ENCODE peak calls at places on chromosomes 4 and X, in five cellular contexts. A is OCI-LY7, L is uterus, Q is upper lobe of right lung, K is lower lobe of right lung. U is an unnamed sample.
A peak's percentile ranks its signal among the peaks of the same experiment; 100 is the strongest.

GRCh38 chr4:188430384-188430783 is 291.1 kb downstream of the TRIML1 start:
- DNase-seq in K (no peak), L (no peak), Q (no peak), A (no peak), U (no peak)

GRCh38 chr4:36222702-36223101 is 21.6 kb downstream of the ARAP2 start:
- DNase-seq in A (no peak), Q (no peak), K (no peak), L (no peak), U (no peak)

GRCh38 chrX:14361430-14361829 is 167.9 kb upstream of the GLRA2 start:
- DNase-seq in A (no peak), L (no peak), Q (no peak), K (no peak), U (no peak)

GRCh38 chr4:78818530-78818929 is 42.4 kb downstream of the BMP2K start:
- DNase-seq in L (no peak), A (no peak), Q (no peak), K (no peak), U (no peak)

GRCh38 chrX:153882086-153882498 is 3.9 kb downstream of the L1CAM start:
- DNase-seq in K (no peak), A (no peak), Q (no peak), L (no peak), U (no peak)

GRCh38 chr4:51867689-51868448 is 24.9 kb downstream of the DCUN1D4 start:
- DNase-seq in L (no peak), Q (no peak), A (no peak), K (no peak), U (no peak)

GRCh38 chr4:102693266-102693850 is 67.4 kb downstream of the MANBA start:
- DNase-seq in L (no peak), K (no peak), Q (no peak), A (no peak), U (no peak)

GRCh38 chr4:175739612-175740011 is 72.5 kb downstream of the GPM6A start:
- DNase-seq in L (no peak), A (no peak), K (no peak), Q (no peak), U (no peak)

GRCh38 chrX:51459125-51459524 is 37.3 kb downstream of the NUDT11 start:
- DNase-seq in A (peak; percentile 54), L (no peak), Q (no peak), K (no peak), U (no peak)

GRCh38 chr4:35710343-35710742 is 534.0 kb downstream of the ARAP2 start:
- DNase-seq in K (no peak), Q (no peak), A (no peak), L (no peak), U (no peak)

GRCh38 chr4:23945521-23946017 is 55.7 kb upstream of the PPARGC1A start:
- DNase-seq in K (peak; percentile 43), A (no peak), Q (no peak), L (no peak), U (no peak)

GRCh38 chr4:52925531-52925968 is 63.4 kb downstream of the RASL11B start:
- DNase-seq in Q (no peak), K (no peak), A (no peak), L (no peak), U (no peak)

GRCh38 chrX:53193093-53193492 is 31.9 kb downstream of the KDM5C start:
- DNase-seq in A (no peak), L (no peak), Q (no peak), K (no peak), U (no peak)
- H3K36me3 ChIP-seq in A (peaks cover 51% of the 10 kb centered on the region), L (no peaks in the 10 kb centered on the region), Q (peaks cover 51% of the 10 kb centered on the region), K (peaks cover 68% of the 10 kb centered on the region), U (peaks cover 91% of the 10 kb centered on the region)

GRCh38 chr4:84849051-84849640 is 117.3 kb downstream of the WDFY3 start:
- DNase-seq in L (no peak), K (no peak), Q (no peak), A (no peak), U (no peak)
- H3K4me1 ChIP-seq in L (no peaks in the 10 kb centered on the region), K (no peaks in the 10 kb centered on the region), Q (no peaks in the 10 kb centered on the region), A (no peaks in the 10 kb centered on the region), U (peaks cover 34% of the 10 kb centered on the region)

GRCh38 chr4:8427262-8427661 is 13.3 kb downstream of the ACOX3 start:
- DNase-seq in Q (no peak), A (no peak), L (no peak), K (no peak), U (no peak)

GRCh38 chr4:8427761-8428287 is 12.7 kb downstream of the ACOX3 start:
- DNase-seq in K (no peak), Q (no peak), L (no peak), A (peak; percentile 73), U (peak; percentile 33)

GRCh38 chr4:8422327-8422726 is 18.2 kb downstream of the ACOX3 start:
- DNase-seq in Q (no peak), A (no peak), K (no peak), L (no peak), U (no peak)

GRCh38 chr4:8419222-8420041 is 21.1 kb downstream of the ACOX3 start:
- DNase-seq in K (no peak), A (no peak), Q (no peak), L (no peak), U (no peak)

GRCh38 chr4:8422786-8423185 is 17.7 kb downstream of the ACOX3 start:
- DNase-seq in Q (no peak), K (no peak), L (no peak), A (no peak), U (no peak)
- TF ChIP-seq CTCF in Q (no peak), K (no peak), L (no peak), A (no peak), U (no peak)

GRCh38 chr4:762211-763190 is 56.9 kb downstream of the PCGF3 start:
- DNase-seq in Q (no peak), A (peak; percentile 42), K (peak; percentile 28), L (no peak), U (no peak)

GRCh38 chr4:763922-764321 is 58.3 kb downstream of the PCGF3 start:
- DNase-seq in L (no peak), K (peak; percentile 28), A (no peak), Q (no peak), U (no peak)

GRCh38 chr4:766152-766515 is 59.8 kb downstream of the CPLX1 start:
- DNase-seq in L (no peak), Q (no peak), A (no peak), K (peak; percentile 30), U (no peak)

GRCh38 chr4:763191-763810 is 57.7 kb downstream of the PCGF3 start:
- DNase-seq in Q (no peak), K (peak; percentile 32), A (no peak), L (no peak), U (no peak)

GRCh38 chr4:764405-765169 is 59.0 kb downstream of the PCGF3 start:
- DNase-seq in L (no peak), K (peak; percentile 26), A (no peak), Q (no peak), U (no peak)
- H3K36me3 ChIP-seq in L (no peaks in the 10 kb centered on the region), K (peaks cover 91% of the 10 kb centered on the region), A (peaks cover 87% of the 10 kb centered on the region), Q (peaks cover 83% of the 10 kb centered on the region), U (peaks cover 93% of the 10 kb centered on the region)

DNA sequence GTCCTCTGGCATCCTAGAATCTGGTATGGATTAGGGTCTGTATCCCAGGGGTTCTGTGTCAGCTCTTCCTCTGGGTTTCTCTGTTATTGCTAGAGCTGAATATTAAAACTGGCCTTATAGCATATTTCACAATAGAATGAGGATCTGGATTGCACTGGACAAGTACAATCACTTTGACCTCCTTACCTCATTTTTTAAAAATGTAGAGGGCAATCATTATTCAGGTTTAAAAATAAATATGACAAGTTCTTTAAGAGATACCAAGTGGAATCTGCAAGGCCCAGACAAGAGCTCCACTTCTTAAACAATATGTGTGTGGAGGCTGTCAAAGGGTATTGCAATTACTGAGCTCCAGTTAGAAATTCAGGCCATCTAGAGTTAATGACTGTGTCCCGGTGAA is 1.4 kb downstream of the PALLD start:
- DNase-seq in L (no peak), K (no peak), A (no peak), Q (no peak), U (no peak)
- H3K4me1 ChIP-seq in L (no peaks in the 10 kb centered on the region), K (no peaks in the 10 kb centered on the region), A (no peaks in the 10 kb centered on the region), Q (no peaks in the 10 kb centered on the region), U (no peaks in the 10 kb centered on the region)